ENCODE peak calls at places on chromosomes 11 and 22, in five cellular contexts. O, M, G, Q and W are unnamed samples.

GRCh38 chr11:83249445-83249844 is 36.7 kb downstream of the CCDC90B start:
- DNase-seq in Q (no peak), G (no peak), M (no peak), O (no peak), W (no peak)

GRCh38 chr11:93577291-93577690 is 34.1 kb upstream of the SMCO4 start:
- DNase-seq in Q (no peak), M (no peak), G (no peak), O (no peak), W (no peak)

GRCh38 chr11:15800121-15800800 is 556.1 kb downstream of the SOX6 start:
- DNase-seq in Q (peak; percentile 46), O (peak; percentile 35), M (peak; percentile 69), G (no peak), W (no peak)

GRCh38 chr11:62804310-62805043 is 763 bp downstream of the NXF1 start:
- DNase-seq in G (no peak), Q (no peak), O (no peak), M (no peak), W (no peak)

GRCh38 chr11:79050784-79051183 is 390.0 kb downstream of the TENM4 start:
- DNase-seq in M (peak; percentile 65), G (no peak), O (no peak), Q (no peak), W (no peak)

GRCh38 chr11:77208535-77208934 is 80.5 kb downstream of the MYO7A start:
- DNase-seq in G (no peak), Q (no peak), O (no peak), M (no peak), W (no peak)

GRCh38 chr11:17812286-17813187 is 78.0 kb downstream of the KCNC1 start:
- DNase-seq in G (no peak), Q (no peak), M (no peak), O (no peak), W (no peak)

GRCh38 chr11:107457205-107457557 is 444 bp downstream of the CWF19L2 start:
- DNase-seq in O (no peak), Q (no peak), M (no peak), G (peak; percentile 54), W (no peak)

GRCh38 chr22:36954251-36955014 is 41.0 kb downstream of the CSF2RB start:
- DNase-seq in Q (no peak), O (no peak), M (no peak), G (no peak), W (no peak)

GRCh38 chr11:130449996-130450419 is 1.6 kb downstream of the ADAMTS15 start:
- DNase-seq in M (peak; percentile 93), O (peak; percentile 34), G (peak; percentile 90), Q (peak; percentile 82), W (peak; percentile 68)

GRCh38 chr11:1938343-1939005 is 8.7 kb upstream of the MRPL23 start:
- DNase-seq in O (no peak), M (peak; percentile 24), Q (peak; percentile 22), G (no peak), W (peak; percentile 2)

GRCh38 chr11:119687220-119688046 is 41.6 kb downstream of the NECTIN1 start:
- DNase-seq in M (no peak), G (no peak), O (no peak), Q (no peak), W (no peak)

GRCh38 chr22:48902001-48902869 is 925.4 kb downstream of the BRD1 start:
- DNase-seq in G (no peak), Q (no peak), O (no peak), M (peak; percentile 3), W (no peak)

GRCh38 chr22:23675502-23676415 is 15.1 kb upstream of the RGL4 start:
- DNase-seq in Q (no peak), G (no peak), O (no peak), M (no peak), W (no peak)

GRCh38 chr22:31814942-31815341 is 61.1 kb downstream of the DEPDC5 start:
- DNase-seq in M (no peak), O (no peak), G (no peak), Q (no peak), W (no peak)

GRCh38 chr11:1706634-1707400 is 9.8 kb downstream of the KRTAP5-6 start:
- DNase-seq in Q (peak; percentile 40), G (peak; percentile 19), M (no peak), O (no peak), W (no peak)

GRCh38 chr11:113817626-113818025 is 38.0 kb downstream of the CLDN25 start:
- DNase-seq in G (no peak), O (no peak), M (no peak), Q (no peak), W (no peak)

DNA sequence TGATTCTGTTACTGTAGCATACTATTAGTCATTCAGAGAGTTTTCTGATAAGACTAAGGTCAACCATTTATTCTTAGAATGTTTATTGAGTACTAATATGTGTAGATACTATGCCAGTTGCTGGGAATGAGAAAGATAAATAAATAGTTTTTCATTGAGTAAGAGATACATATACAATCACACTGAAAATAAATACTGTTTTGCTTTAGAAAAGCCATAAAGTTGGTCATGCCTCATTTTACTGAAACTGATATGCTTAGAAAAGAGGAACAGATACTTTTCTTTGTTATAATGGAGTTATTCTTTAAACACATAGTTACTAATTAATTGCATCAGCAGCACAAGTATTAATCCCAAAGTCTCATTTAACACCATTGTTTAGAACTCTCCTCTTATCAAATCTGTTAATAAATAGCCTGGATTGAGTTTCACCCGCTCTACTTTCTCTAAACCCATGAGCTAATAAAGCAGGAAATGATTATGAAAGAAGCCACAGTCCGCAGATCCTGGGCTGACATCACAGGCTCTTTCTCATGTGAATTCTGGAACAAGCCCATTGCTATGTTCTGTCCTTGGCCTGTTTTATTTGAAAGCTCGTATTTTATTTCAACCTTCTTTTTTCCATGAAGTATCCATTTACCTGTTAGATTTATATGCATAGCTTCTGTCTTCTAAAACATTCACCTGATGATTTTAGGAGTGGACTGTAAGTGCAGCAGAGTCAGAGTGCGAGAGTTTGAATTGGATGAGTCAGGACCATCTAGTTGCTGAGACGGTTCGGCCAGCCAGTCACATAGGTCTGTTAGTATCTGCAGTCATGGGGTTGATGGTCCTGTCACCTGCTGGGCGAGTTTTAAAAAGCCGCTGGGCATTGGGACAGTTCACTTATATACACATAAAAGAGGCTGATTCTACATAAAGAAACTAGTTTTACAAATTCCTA is 35.5 kb downstream of the PIWIL4 start:
- DNase-seq in Q (peak; percentile 61), M (no peak), G (no peak), O (peak; percentile 26), W (peak; percentile 73)
- TF ChIP-seq CTCF in Q (peak; percentile 59), M (peak; percentile 52), G (no peak), O (no peak), W (peak; percentile 51)

GRCh38 chr11:132607575-132607974 is 924.7 kb downstream of the OPCML start:
- DNase-seq in G (no peak), Q (no peak), O (no peak), M (no peak), W (no peak)

GRCh38 chr11:132601863-132602262 is 930.4 kb downstream of the OPCML start:
- DNase-seq in Q (no peak), M (no peak), O (no peak), G (no peak), W (no peak)

GRCh38 chr11:132605794-132606570 is 926.3 kb downstream of the OPCML start:
- DNase-seq in O (no peak), M (no peak), Q (no peak), G (peak; percentile 29), W (no peak)

GRCh38 chr11:132610216-132610615 is 922.1 kb downstream of the OPCML start:
- DNase-seq in G (no peak), O (no peak), Q (no peak), M (no peak), W (no peak)

DNA sequence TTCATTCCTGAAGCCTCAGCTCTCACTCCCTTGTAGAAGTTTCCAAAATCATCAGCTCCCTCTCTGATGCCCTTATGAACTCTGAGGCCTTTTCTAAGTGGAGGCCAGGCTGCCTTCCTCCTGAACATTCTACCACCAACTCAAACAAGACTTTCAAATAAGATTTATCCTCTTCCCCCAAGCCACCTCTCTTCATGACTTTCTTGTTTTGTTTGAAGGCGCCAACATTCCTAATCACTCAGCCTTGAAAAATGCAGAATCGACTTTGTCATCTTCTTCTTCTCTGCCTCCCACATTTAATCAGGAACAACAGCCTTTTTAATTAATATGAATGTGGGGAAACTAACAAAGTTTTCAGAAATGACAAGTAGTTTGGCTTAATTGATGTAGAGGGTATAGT is 927.9 kb downstream of the OPCML start:
- DNase-seq in G (no peak), Q (no peak), O (no peak), M (no peak), W (no peak)
- TF ChIP-seq CTCF in G (no peak), Q (no peak), O (no peak), M (no peak), W (no peak)

DNA sequence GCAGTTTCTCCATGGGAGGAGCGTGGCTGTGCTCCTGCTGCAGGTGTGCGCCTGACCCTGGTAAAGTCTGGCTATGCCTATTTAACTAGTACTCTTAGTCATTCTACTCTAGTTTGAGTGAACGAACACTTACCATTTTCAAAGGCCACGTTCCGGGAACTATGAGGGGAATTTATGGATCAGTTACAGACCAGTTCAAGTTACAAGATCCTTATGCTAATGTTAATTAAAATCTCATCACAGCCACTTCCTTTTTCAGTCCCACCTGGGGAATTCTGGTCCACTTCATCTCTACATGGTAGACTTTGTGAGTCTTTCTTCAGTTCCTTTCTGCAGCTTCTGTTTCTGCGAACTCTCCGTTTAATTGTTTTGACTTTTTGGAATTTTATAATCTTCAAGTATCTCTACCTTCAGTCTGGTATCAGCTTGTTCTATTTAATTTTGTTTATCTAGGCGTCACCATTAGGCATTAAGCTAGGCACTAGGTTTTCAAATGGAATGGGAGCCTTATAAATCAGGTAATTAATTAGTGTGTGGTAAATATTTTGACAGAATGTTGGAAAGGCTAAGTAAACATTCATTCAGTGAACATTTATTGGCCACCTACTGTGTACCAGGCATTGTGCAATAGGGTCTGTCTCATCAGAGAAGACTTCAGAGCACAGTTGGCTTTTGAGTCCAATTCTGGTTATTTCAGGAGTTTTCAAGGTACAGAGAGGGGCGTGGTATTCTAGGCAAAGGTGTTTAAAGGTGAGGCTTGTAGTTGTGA is 78.9 kb downstream of the GRK3 start:
- DNase-seq in G (no peak), Q (no peak), O (no peak), M (no peak), W (no peak)
- TF ChIP-seq CTCF in G (no peak), Q (no peak), O (no peak), M (no peak), W (no peak)

DNA sequence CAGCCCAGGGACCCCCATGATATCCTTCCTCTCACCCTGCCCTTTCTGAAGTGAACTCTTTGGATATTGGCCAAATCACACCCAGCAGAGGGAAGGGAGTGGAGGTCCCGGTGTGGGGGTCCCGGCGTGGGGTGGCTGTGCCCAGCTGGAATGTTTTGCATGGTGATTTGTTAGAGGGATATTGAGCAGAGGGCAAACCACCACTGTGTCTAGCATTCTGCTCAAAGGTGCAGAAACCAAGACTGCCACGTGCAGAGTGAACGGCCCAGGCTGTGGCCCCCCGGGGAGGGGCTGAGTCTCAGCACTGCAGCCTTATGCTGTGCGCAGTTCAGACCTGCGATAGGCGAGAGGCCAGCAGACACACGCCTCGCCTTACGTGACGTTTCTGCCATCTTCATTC is 7.9 kb upstream of the BID start:
- DNase-seq in Q (no peak), G (no peak), O (no peak), M (no peak), W (no peak)
- TF ChIP-seq CTCF in Q (no peak), G (no peak), O (no peak), M (no peak), W (no peak)